ENCODE peak calls at places on chromosome 22, in nine cellular contexts. S, D, U, H, C, K, T, O and A are unnamed samples.

GRCh38 chr22:47693606-47694005 is 931.2 kb downstream of the TBC1D22A start:
- DNase-seq in C (no peak), K (no peak), D (no peak), U (no peak), H (no peak), T (no peak), O (no peak), S (no peak), A (no peak)

GRCh38 chr22:20526628-20527355 is 19.4 kb downstream of the MED15 start:
- DNase-seq in S (no peak), T (no peak), U (no peak), O (no peak), H (peak; percentile 46), K (peak; percentile 85), D (no peak), C (no peak), A (no peak)

GRCh38 chr22:38233427-38233826 is 31.6 kb downstream of the MAFF start:
- DNase-seq in K (peak; percentile 83), O (peak; percentile 35), C (no peak), U (no peak), S (no peak), D (no peak), H (no peak), T (no peak), A (no peak)

GRCh38 chr22:44664149-44664548 is 37.9 kb upstream of the PRR5 start:
- DNase-seq in H (peak; percentile 69), O (peak; percentile 79), S (peak; percentile 20), T (peak; percentile 44), U (no peak), C (no peak), K (no peak), D (no peak), A (peak; percentile 51)

GRCh38 chr22:30636226-30637077 is 871 bp downstream of the SLC35E4 start:
- DNase-seq in U (peak; percentile 21), O (peak; percentile 71), S (peak; percentile 5), H (no peak), T (peak; percentile 56), D (peak; percentile 70), K (peak; percentile 11), C (no peak), A (peak; percentile 28)

GRCh38 chr22:33842421-33843094 is 77.7 kb downstream of the LARGE1 start:
- DNase-seq in T (no peak), K (no peak), S (no peak), U (no peak), C (no peak), D (no peak), O (no peak), H (no peak), A (no peak)

GRCh38 chr22:28025333-28025732 is 106.3 kb upstream of the PITPNB start:
- DNase-seq in U (no peak), C (peak; percentile 32), K (no peak), T (no peak), O (no peak), H (no peak), D (no peak), S (no peak), A (peak; percentile 18)

GRCh38 chr22:42080287-42080686 is 787 bp downstream of the SMDT1 start:
- DNase-seq in H (peak; percentile 63), T (no peak), U (peak; percentile 25), S (no peak), K (peak; percentile 53), C (peak; percentile 62), O (no peak), D (no peak), A (peak; percentile 55)

GRCh38 chr22:23075525-23076216 is 5.4 kb downstream of the GNAZ start:
- DNase-seq in T (no peak), D (peak; percentile 95), O (peak; percentile 34), C (no peak), K (no peak), U (peak; percentile 58), S (no peak), H (peak; percentile 60), A (peak; percentile 38)

GRCh38 chr22:25911243-25911972 is 169.4 kb downstream of the MYO18B start:
- DNase-seq in K (no peak), D (no peak), U (no peak), O (no peak), C (no peak), H (no peak), T (no peak), S (no peak), A (no peak)

GRCh38 chr22:39535831-39536449 is 3.4 kb upstream of the RPS19BP1 start:
- DNase-seq in C (no peak), S (no peak), T (no peak), D (no peak), O (peak; percentile 37), K (no peak), H (no peak), U (no peak), A (no peak)

GRCh38 chr22:48494968-48495750 is 1332.5 kb downstream of the BRD1 start:
- DNase-seq in C (peak; percentile 61), D (no peak), T (no peak), S (no peak), U (no peak), H (no peak), O (peak; percentile 40), K (no peak), A (no peak)

GRCh38 chr22:27213766-27214581 is 556.6 kb downstream of the MIAT start:
- DNase-seq in K (peak; percentile 52), H (no peak), C (no peak), S (no peak), D (no peak), O (peak; percentile 89), U (no peak), T (peak; percentile 13), A (no peak)

GRCh38 chr22:44776535-44777363 is 24.4 kb downstream of the ARHGAP8 start:
- DNase-seq in H (no peak), S (no peak), K (no peak), U (no peak), T (no peak), D (no peak), C (no peak), O (no peak), A (no peak)

GRCh38 chr22:36762687-36763260 is 13.1 kb downstream of the IFT27 start:
- DNase-seq in T (no peak), S (no peak), C (peak; percentile 87), O (no peak), D (no peak), H (peak; percentile 59), U (no peak), K (peak; percentile 18), A (no peak)

GRCh38 chr22:37994049-37994448 is 9.7 kb upstream of the SOX10 start:
- DNase-seq in K (no peak), T (no peak), U (no peak), D (no peak), O (no peak), C (no peak), S (no peak), H (no peak), A (no peak)

GRCh38 chr22:23652286-23652685 is 20.2 kb upstream of the DRICH1 start:
- DNase-seq in O (no peak), T (no peak), U (no peak), K (no peak), C (no peak), S (no peak), D (no peak), H (no peak), A (no peak)

GRCh38 chr22:25777870-25778269 is 35.9 kb downstream of the MYO18B start:
- DNase-seq in T (no peak), C (no peak), K (peak; percentile 68), O (peak; percentile 35), H (peak; percentile 55), S (no peak), U (peak; percentile 46), D (peak; percentile 55), A (no peak)

GRCh38 chr22:29072193-29072978 is 449 bp upstream of the KREMEN1 start:
- DNase-seq in K (peak; percentile 45), D (peak; percentile 97), O (peak; percentile 92), H (peak; percentile 97), C (peak; percentile 97), U (peak; percentile 98), S (peak; percentile 68), T (peak; percentile 74), A (peak; percentile 98)

GRCh38 chr22:47354668-47355387 is 592.4 kb downstream of the TBC1D22A start:
- DNase-seq in T (no peak), H (no peak), D (no peak), O (peak; percentile 26), K (no peak), S (no peak), U (no peak), C (no peak), A (peak; percentile 20)

GRCh38 chr22:37015587-37015878 is 3.7 kb downstream of the TST start:
- DNase-seq in T (no peak), C (no peak), H (no peak), D (no peak), K (no peak), S (no peak), U (no peak), O (peak; percentile 10), A (no peak)

GRCh38 chr22:25172153-25172552 is 27.5 kb upstream of the CRYBB3 start:
- DNase-seq in H (peak; percentile 28), S (no peak), K (no peak), C (peak; percentile 69), U (peak; percentile 72), D (peak; percentile 33), O (peak; percentile 46), T (no peak), A (peak; percentile 50)

GRCh38 chr22:33470456-33470855 is 412.3 kb upstream of the SYN3 start:
- DNase-seq in K (no peak), C (no peak), T (no peak), O (no peak), S (no peak), U (no peak), H (no peak), D (no peak), A (no peak)

GRCh38 chr22:45861259-45861658 is 115.7 kb downstream of the WNT7B start:
- DNase-seq in H (no peak), C (no peak), D (no peak), U (no peak), O (no peak), K (peak; percentile 4), S (no peak), T (no peak), A (no peak)

GRCh38 chr22:39234867-39235687 is 9.7 kb downstream of the PDGFB start:
- DNase-seq in D (no peak), U (no peak), O (peak; percentile 95), H (no peak), T (peak; percentile 90), C (peak; percentile 77), K (no peak), S (no peak), A (peak; percentile 75)